ENCODE peak calls at places on chromosomes 13 and 19, in eight cellular contexts. Y, R, G, Q, A, W, U and X are unnamed samples.

GRCh38 chr19:12676384-12676792 is 5.3 kb downstream of the DHPS start:
- DNase-seq in U (peak; percentile 82), Q (peak; percentile 71), A (peak; percentile 62), Y (peak; percentile 53), W (no peak), G (peak; percentile 62), R (peak; percentile 86), X (no peak)

GRCh38 chr19:46481187-46481586 is 9.8 kb upstream of the PNMA8A start:
- DNase-seq in A (no peak), U (no peak), Y (no peak), G (no peak), R (no peak), W (no peak), Q (no peak), X (no peak)

GRCh38 chr19:41226053-41226873 is 7.2 kb downstream of the AXL start:
- DNase-seq in U (peak; percentile 44), Q (peak; percentile 45), Y (peak; percentile 85), A (peak; percentile 30), R (peak; percentile 77), G (no peak), W (peak; percentile 51), X (peak; percentile 66)

GRCh38 chr13:78022164-78022877 is 103.7 kb upstream of the EDNRB start:
- DNase-seq in Q (no peak), R (peak; percentile 17), A (peak; percentile 87), G (no peak), Y (peak; percentile 2), U (peak; percentile 16), W (peak; percentile 20), X (no peak)

GRCh38 chr13:41938918-41939317 is 22.0 kb downstream of the VWA8 start:
- DNase-seq in R (no peak), A (no peak), Q (no peak), W (no peak), G (no peak), U (no peak), Y (no peak), X (no peak)

GRCh38 chr13:114106991-114107685 is 25.3 kb downstream of the RASA3 start:
- DNase-seq in R (peak; percentile 4), A (no peak), Q (no peak), U (no peak), Y (no peak), G (no peak), W (no peak), X (no peak)

GRCh38 chr19:19274146-19274545 is 1.0 kb upstream of the TM6SF2 start:
- DNase-seq in Q (no peak), A (no peak), W (no peak), G (no peak), Y (no peak), R (no peak), U (no peak), X (no peak)

GRCh38 chr13:58025821-58026220 is 394.3 kb downstream of the PCDH17 start:
- DNase-seq in G (no peak), Y (no peak), A (no peak), Q (no peak), U (no peak), R (no peak), W (no peak), X (no peak)

GRCh38 chr13:74158606-74159352 is 24.6 kb upstream of the KLF12 start:
- DNase-seq in A (peak; percentile 24), W (no peak), Y (no peak), Q (no peak), G (no peak), U (no peak), R (no peak), X (no peak)

GRCh38 chr19:28334419-28334818 is 878.5 kb downstream of the UQCRFS1 start:
- DNase-seq in W (no peak), G (no peak), U (no peak), Y (no peak), Q (no peak), R (no peak), A (no peak), X (no peak)

GRCh38 chr19:42216653-42217521 is 590 bp downstream of the DEDD2 start:
- DNase-seq in A (no peak), R (peak; percentile 51), G (no peak), U (peak; percentile 27), W (no peak), Q (no peak), Y (no peak), X (peak; percentile 32)

GRCh38 chr13:50179977-50180376 is 164.7 kb downstream of the KCNRG start:
- DNase-seq in G (no peak), A (no peak), W (no peak), R (no peak), Q (no peak), U (no peak), Y (no peak), X (no peak)

GRCh38 chr19:43532571-43532961 is 422 bp upstream of the ZNF575 start:
- DNase-seq in Q (no peak), Y (no peak), R (peak; percentile 82), G (no peak), A (no peak), U (no peak), W (no peak), X (no peak)

GRCh38 chr13:32538234-32538620 is 368 bp downstream of the N4BP2L2 start:
- DNase-seq in G (no peak), R (no peak), Y (peak; percentile 22), Q (peak; percentile 3), A (peak; percentile 51), W (peak; percentile 1), U (peak; percentile 43), X (no peak)

GRCh38 chr13:27775943-27776342 is 16.3 kb upstream of the GSX1 start:
- DNase-seq in G (no peak), U (no peak), Y (no peak), W (no peak), A (no peak), R (no peak), Q (no peak), X (no peak)

GRCh38 chr19:6737873-6738725 is 719 bp upstream of the GPR108 start:
- DNase-seq in W (no peak), R (peak; percentile 97), Q (peak; percentile 85), U (peak; percentile 78), A (peak; percentile 77), Y (peak; percentile 60), G (peak; percentile 23), X (peak; percentile 99)

GRCh38 chr13:38763446-38764381 is 76.8 kb downstream of the FREM2 start:
- DNase-seq in R (no peak), U (peak; percentile 66), Q (peak; percentile 22), Y (peak; percentile 0), W (no peak), A (peak; percentile 53), G (no peak), X (peak; percentile 16)

GRCh38 chr19:45346449-45346848 is 5.9 kb downstream of the KLC3 start:
- DNase-seq in Y (no peak), R (no peak), U (no peak), W (no peak), Q (no peak), G (no peak), A (no peak), X (no peak)

GRCh38 chr19:46546194-46546896 is 50.7 kb upstream of the PNMA8B start:
- DNase-seq in G (no peak), Y (no peak), U (peak; percentile 59), R (peak; percentile 60), Q (no peak), A (peak; percentile 74), W (no peak), X (no peak)

GRCh38 chr19:19420570-19421301 is 15.3 kb downstream of the GATAD2A start:
- DNase-seq in R (no peak), A (no peak), W (no peak), Y (no peak), G (no peak), Q (no peak), U (no peak), X (no peak)

GRCh38 chr19:17255150-17255621 is 9.4 kb downstream of the USHBP1 start:
- DNase-seq in Q (no peak), R (no peak), Y (no peak), A (peak; percentile 63), U (no peak), G (no peak), W (no peak), X (no peak)

GRCh38 chr19:46860846-46861690 is at the start of gene ARHGAP35:
- DNase-seq in W (no peak), U (no peak), Q (peak; percentile 78), A (no peak), R (peak; percentile 43), Y (no peak), G (peak; percentile 60), X (peak; percentile 89)

GRCh38 chr19:49430172-49430677 is 5.0 kb downstream of the GFY start:
- DNase-seq in W (no peak), R (no peak), Y (no peak), Q (no peak), G (no peak), A (no peak), U (no peak), X (no peak)

GRCh38 chr13:99228737-99229691 is 28.4 kb downstream of the UBAC2 start:
- DNase-seq in Q (no peak), W (peak; percentile 7), U (no peak), Y (peak; percentile 70), A (peak; percentile 93), G (no peak), R (no peak), X (no peak)

GRCh38 chr13:43058836-43059235 is 35.5 kb downstream of the DNAJC15 start:
- DNase-seq in W (no peak), R (no peak), U (no peak), Q (no peak), Y (no peak), G (no peak), A (no peak), X (no peak)

GRCh38 chr19:41753936-41754529 is 1.3 kb upstream of the CEACAM6 start:
- DNase-seq in G (peak; percentile 46), R (peak; percentile 77), Q (peak; percentile 32), A (peak; percentile 37), W (no peak), U (peak; percentile 49), Y (no peak), X (no peak)

GRCh38 chr19:52897149-52897935 is at the start of gene ZNF320:
- DNase-seq in W (peak; percentile 73), U (peak; percentile 97), R (peak; percentile 97), A (peak; percentile 79), Y (peak; percentile 86), G (peak; percentile 77), Q (peak; percentile 44), X (peak; percentile 74)

GRCh38 chr19:40374084-40374483 is 15.9 kb downstream of the HIPK4 start:
- DNase-seq in R (no peak), Y (no peak), A (no peak), Q (no peak), W (no peak), G (no peak), U (no peak), X (no peak)

GRCh38 chr13:44713793-44714469 is 137.8 kb upstream of the TSC22D1 start:
- DNase-seq in W (peak; percentile 82), Q (peak; percentile 38), R (no peak), A (peak; percentile 96), Y (peak; percentile 76), G (no peak), U (no peak), X (no peak)

GRCh38 chr13:24208314-24208713 is 47.8 kb downstream of the SPATA13 start:
- DNase-seq in U (no peak), R (no peak), W (peak; percentile 77), A (peak; percentile 91), Y (peak; percentile 83), Q (peak; percentile 6), G (no peak), X (no peak)

GRCh38 chr19:50537769-50538230 is 24.1 kb upstream of the ASPDH start:
- DNase-seq in A (peak; percentile 23), U (peak; percentile 93), G (no peak), W (peak; percentile 4), R (peak; percentile 76), Q (peak; percentile 81), Y (peak; percentile 40), X (peak; percentile 61)

GRCh38 chr13:75226755-75227435 is 255.1 kb downstream of the TBC1D4 start:
- DNase-seq in Y (peak; percentile 85), W (peak; percentile 91), R (no peak), U (no peak), A (peak; percentile 93), Q (no peak), G (no peak), X (no peak)

GRCh38 chr13:54367639-54368271 is 1339.1 kb downstream of the OLFM4 start:
- DNase-seq in Y (no peak), Q (no peak), A (no peak), R (no peak), G (no peak), U (no peak), W (no peak), X (no peak)